ENCODE peak calls at places on chromosomes 4 and X, in five cellular contexts. S is SJSA1, N is brain microvascular endothelial cell, O is A549, R is K562. I is an unnamed sample.
A peak's percentile ranks its signal among the peaks of the same experiment; 100 is the strongest.

GRCh38 chr4:6381571-6382123 is 90.8 kb downstream of the PPP2R2C start:
- DNase-seq in S (no peak), N (no peak), O (no peak), R (no peak), I (no peak)

GRCh38 chr4:183492791-183493221 is 12.1 kb upstream of the ING2 start:
- DNase-seq in O (no peak), S (no peak), R (no peak), N (peak; percentile 40), I (peak; percentile 61)

GRCh38 chr4:163003979-163004378 is 162.7 kb downstream of the NAF1 start:
- DNase-seq in S (no peak), R (no peak), N (no peak), O (no peak), I (no peak)

GRCh38 chr4:186676531-186677158 is 47.0 kb downstream of the FAT1 start:
- DNase-seq in R (no peak), N (peak; percentile 72), O (peak; percentile 70), S (peak; percentile 94), I (peak; percentile 31)

GRCh38 chr4:1756893-1757779 is 35.8 kb downstream of the TACC3 start:
- DNase-seq in O (no peak), R (no peak), S (no peak), N (no peak), I (no peak)

GRCh38 chrX:63761639-63762038 is 23.4 kb downstream of the ARHGEF9 start:
- DNase-seq in O (no peak), N (no peak), S (no peak), R (no peak), I (no peak)

GRCh38 chr4:78059524-78059889 is 2.4 kb downstream of the FRAS1 start:
- DNase-seq in N (peak; percentile 60), S (peak; percentile 14), O (peak; percentile 87), R (peak; percentile 72), I (peak; percentile 44)

GRCh38 chr4:52243367-52243766 is 192.3 kb downstream of the SPATA18 start:
- DNase-seq in O (no peak), R (no peak), S (no peak), N (no peak), I (no peak)

GRCh38 chr4:137531951-137532868 is at the start of gene PCDH18:
- DNase-seq in S (peak; percentile 77), N (peak; percentile 96), O (no peak), R (no peak), I (peak; percentile 25)

GRCh38 chrX:110146521-110146920 is 143.6 kb downstream of the TMEM164 start:
- DNase-seq in O (peak; percentile 52), R (peak; percentile 68), S (peak; percentile 25), N (peak; percentile 15), I (peak; percentile 41)

DNA sequence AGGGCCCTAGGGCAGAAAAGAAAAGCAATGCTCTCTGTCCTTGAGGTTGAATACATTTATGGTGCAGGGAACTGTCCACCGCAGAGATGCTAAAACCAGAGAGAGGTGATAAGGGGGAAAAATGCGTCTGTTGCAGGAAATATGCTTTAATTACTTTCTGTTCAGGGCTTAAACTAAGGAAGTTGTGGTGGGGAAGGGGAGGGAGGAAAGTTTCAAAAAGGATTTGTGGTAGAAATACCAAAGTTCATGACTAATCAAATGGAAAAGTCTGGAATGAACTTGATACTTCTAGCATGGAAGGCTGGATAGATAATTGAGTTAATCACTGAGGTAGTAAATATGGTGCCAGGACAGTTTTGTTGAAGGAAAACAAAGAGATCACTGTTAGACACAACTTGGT is 99.0 kb downstream of the ASB9 start:
- DNase-seq in O (no peak), R (no peak), N (no peak), S (no peak), I (no peak)
- H3K27ac ChIP-seq in O (no peak overlapping the region), R (no peak overlapping the region), N (no peak overlapping the region), S (no peak overlapping the region), I (no peak overlapping the region)

GRCh38 chrX:136185409-136186022 is 38.2 kb downstream of the FHL1 start:
- DNase-seq in N (no peak), O (peak; percentile 24), R (no peak), S (no peak), I (no peak)
- H3K27ac ChIP-seq in N (peak overlapping the region; percentile 20), O (peak overlapping the region; percentile 69), R (no peak overlapping the region), S (peak overlapping the region; percentile 67), I (no peak overlapping the region)

DNA sequence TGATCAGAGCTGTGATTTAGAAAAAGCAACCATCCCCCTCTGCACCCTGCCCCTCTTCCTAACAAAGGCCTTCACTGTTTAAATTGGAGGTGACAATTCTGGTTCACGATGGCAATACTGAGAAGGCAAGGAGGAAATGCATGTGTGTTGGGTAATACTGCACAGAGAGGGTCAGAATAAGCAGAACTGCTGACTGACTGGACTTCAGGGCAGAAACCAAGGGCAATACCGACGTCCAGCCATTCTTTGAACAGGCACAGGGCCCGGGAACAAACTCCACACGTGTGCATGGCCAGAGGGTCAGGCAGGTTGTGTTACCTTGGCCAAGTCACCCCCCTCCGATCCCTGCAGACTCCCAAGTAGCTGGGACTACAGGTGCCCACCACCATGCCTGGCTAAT is 6.0 kb downstream of the ACSL1 start:
- DNase-seq in N (no peak), R (no peak), O (no peak), S (no peak), I (no peak)
- H3K27ac ChIP-seq in N (no peak overlapping the region), R (no peak overlapping the region), O (no peak overlapping the region), S (no peak overlapping the region), I (no peak overlapping the region)

DNA sequence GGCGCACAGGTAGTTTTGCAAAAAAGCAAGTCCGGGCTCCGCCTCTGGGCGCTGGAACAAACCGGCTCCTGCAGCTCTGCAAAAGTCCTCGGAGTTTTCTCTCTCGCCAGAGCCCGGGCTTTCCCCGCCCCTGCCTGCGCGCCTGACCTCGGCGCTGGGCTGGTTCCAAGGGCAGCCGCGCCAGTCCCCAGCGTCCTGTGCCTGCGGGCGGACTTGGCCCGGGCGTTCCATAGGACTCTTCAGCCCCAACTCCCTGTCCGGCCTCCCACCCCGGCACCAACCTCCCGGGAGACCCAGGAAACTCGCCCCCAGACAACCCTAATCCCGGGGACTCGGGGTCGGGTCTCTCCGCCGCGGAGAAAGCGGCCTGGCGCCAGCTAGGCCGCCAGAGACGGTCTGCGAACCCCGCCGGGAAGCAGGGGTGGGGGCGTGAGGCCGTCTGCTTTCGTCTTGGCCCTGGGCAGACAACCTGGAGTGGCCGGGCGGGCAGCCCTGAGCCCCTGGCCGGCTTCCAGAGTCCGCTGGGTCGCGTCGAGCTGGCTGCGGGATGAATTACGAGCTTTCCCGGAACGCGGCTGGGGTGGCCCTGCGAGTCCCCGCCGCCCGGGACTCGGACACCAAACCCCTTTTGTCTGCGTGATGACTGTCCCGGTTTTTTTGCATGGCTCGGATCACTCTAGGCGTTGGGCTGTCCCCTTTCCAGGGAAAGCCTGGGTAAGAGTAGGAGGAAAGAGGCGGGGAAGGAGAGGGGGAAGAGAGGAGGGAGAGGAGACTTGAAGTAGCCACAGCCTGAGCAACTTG is 971 bp downstream of the MXRA5 start:
- DNase-seq in O (no peak), R (no peak), N (no peak), S (peak; percentile 71), I (peak; percentile 38)
- H3K27ac ChIP-seq in O (no peak overlapping the region), R (no peak overlapping the region), N (no peak overlapping the region), S (peak overlapping the region; percentile 92), I (peak overlapping the region; percentile 75)

GRCh38 chr4:72969957-72970356 is 99.6 kb downstream of the COX18 start:
- DNase-seq in S (peak; percentile 35), O (no peak), R (no peak), N (no peak), I (no peak)

GRCh38 chr4:72974694-72975487 is 94.6 kb downstream of the COX18 start:
- DNase-seq in R (peak; percentile 14), N (peak; percentile 43), S (peak; percentile 84), O (peak; percentile 55), I (peak; percentile 25)

GRCh38 chr4:72975488-72975784 is 94.1 kb downstream of the COX18 start:
- DNase-seq in N (no peak), O (no peak), R (no peak), S (no peak), I (no peak)

GRCh38 chr4:72970756-72971155 is 98.8 kb downstream of the COX18 start:
- DNase-seq in N (no peak), S (no peak), R (no peak), O (no peak), I (no peak)

GRCh38 chr4:72971572-72971971 is 97.9 kb downstream of the COX18 start:
- DNase-seq in R (peak; percentile 4), O (peak; percentile 58), N (peak; percentile 95), S (peak; percentile 79), I (peak; percentile 31)
- H3K27ac ChIP-seq in R (no peak overlapping the region), O (peak overlapping the region; percentile 45), N (peak overlapping the region; percentile 68), S (peak overlapping the region; percentile 81), I (no peak overlapping the region)

DNA sequence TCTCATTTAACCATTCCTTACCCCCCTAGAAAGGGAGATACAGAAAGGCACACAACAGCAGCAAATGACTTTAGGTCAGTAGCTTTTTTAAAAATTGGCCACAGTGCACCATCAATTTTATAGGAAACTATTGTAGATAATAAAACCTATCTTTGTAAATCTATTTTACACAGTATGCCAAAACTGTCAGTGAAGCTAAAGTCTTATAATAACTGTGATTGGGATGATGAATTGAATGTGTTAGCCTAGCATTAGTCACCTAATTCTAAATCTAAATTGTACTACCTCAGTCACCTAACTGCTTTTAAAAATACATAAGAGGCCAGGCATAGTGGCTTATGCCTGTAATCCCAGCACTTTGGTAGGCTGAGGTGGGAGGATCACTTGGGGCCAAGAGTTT is 44.2 kb downstream of the SH3RF1 start:
- DNase-seq in O (no peak), S (no peak), N (no peak), R (no peak), I (no peak)
- H3K27ac ChIP-seq in O (peak overlapping the region; percentile 89), S (peak overlapping the region; percentile 91), N (peak overlapping the region; percentile 90), R (no peak overlapping the region), I (peak overlapping the region; percentile 57)

GRCh38 chr4:702618-703048 is 3.0 kb upstream of the PCGF3 start:
- DNase-seq in O (no peak), S (no peak), N (no peak), R (peak; percentile 90), I (no peak)

GRCh38 chr4:704198-704891 is 1.3 kb upstream of the PCGF3 start:
- DNase-seq in S (no peak), R (no peak), N (no peak), O (no peak), I (no peak)

GRCh38 chr4:703336-704197 is 2.1 kb upstream of the PCGF3 start:
- DNase-seq in S (no peak), O (no peak), N (no peak), R (no peak), I (no peak)

GRCh38 chr4:699816-700580 is 5.6 kb upstream of the PCGF3 start:
- DNase-seq in O (no peak), N (no peak), S (no peak), R (no peak), I (no peak)

DNA sequence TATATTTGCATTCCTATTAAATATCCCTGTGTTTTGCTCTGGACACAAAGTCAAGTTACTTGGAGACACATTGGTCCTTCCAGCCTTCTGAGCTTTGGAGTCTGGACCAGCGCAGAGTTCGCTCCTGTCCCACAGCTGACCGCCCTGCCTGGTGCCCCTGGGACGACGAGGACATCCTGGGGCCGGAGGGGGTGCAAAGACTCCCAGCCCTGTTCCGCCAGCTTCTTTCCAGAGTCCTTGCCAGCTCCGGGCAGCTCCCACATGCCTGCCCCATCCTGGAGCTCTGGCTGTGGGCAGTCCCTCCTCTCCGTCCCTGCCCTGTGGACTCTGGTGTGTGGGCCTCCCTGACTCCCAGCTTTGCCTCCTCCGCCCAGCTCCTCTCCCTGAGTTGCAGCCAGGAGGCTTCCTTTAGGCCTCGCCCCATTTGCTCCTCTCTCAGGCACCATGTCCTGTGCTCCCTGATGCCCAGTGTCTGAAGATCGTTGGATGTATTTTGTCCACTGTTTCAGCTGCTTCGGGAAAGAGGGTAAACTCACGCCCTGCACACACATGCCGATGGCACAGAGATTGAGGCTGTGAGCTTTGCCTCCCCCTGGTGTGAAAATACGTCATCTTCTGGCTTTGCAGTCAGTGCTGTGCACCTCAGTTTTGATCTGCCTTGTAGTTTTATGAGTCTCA is 4.9 kb upstream of the PCGF3 start:
- DNase-seq in O (no peak), S (no peak), R (no peak), N (no peak), I (no peak)
- H3K27ac ChIP-seq in O (no peak overlapping the region), S (no peak overlapping the region), R (no peak overlapping the region), N (no peak overlapping the region), I (no peak overlapping the region)